ENCODE peak calls at places on chromosomes 6 and 20, in seven cellular contexts. One of them, this sample, is unnamed.
A peak's percentile ranks its signal among the peaks of the same experiment; 100 is the strongest.

GRCh38 chr20:50762045-50762422 is 30.7 kb downstream of the PARD6B start:
- DNase-seq in GM23338: no peak
- DNase-seq in neural progenitor cell: no peak
- DNase-seq in GM23248: peak; percentile 51
- DNase-seq in MM.1S: no peak
- DNase-seq in hepatocyte: peak; percentile 35
- DNase-seq in HCT116: no peak
- DNase-seq in this sample: no peak

GRCh38 chr6:148467926-148468325 is 125.3 kb downstream of the SASH1 start:
- DNase-seq in MM.1S: no peak
- DNase-seq in GM23338: no peak
- DNase-seq in neural progenitor cell: no peak
- DNase-seq in GM23248: no peak
- DNase-seq in hepatocyte: no peak
- DNase-seq in HCT116: no peak
- DNase-seq in this sample: no peak

GRCh38 chr6:84762941-84763396 is 1.4 kb downstream of the TBX18 start:
- DNase-seq in HCT116: no peak
- DNase-seq in GM23248: peak; percentile 80
- DNase-seq in MM.1S: no peak
- DNase-seq in hepatocyte: peak; percentile 36
- DNase-seq in neural progenitor cell: peak; percentile 55
- DNase-seq in GM23338: peak; percentile 69
- DNase-seq in this sample: no peak

GRCh38 chr6:43338243-43338642 is 29.6 kb upstream of the CRIP3 start:
- DNase-seq in neural progenitor cell: no peak
- DNase-seq in GM23338: no peak
- DNase-seq in MM.1S: peak; percentile 15
- DNase-seq in HCT116: no peak
- DNase-seq in GM23248: no peak
- DNase-seq in hepatocyte: no peak
- DNase-seq in this sample: no peak

GRCh38 chr6:113584767-113585166 is 272.4 kb upstream of the MARCKS start:
- DNase-seq in GM23248: no peak
- DNase-seq in MM.1S: no peak
- DNase-seq in HCT116: no peak
- DNase-seq in GM23338: no peak
- DNase-seq in hepatocyte: no peak
- DNase-seq in neural progenitor cell: peak; percentile 34
- DNase-seq in this sample: no peak

GRCh38 chr6:133923938-133924593 is 29.0 kb upstream of the TBPL1 start:
- DNase-seq in hepatocyte: peak; percentile 82
- DNase-seq in HCT116: peak; percentile 78
- DNase-seq in neural progenitor cell: peak; percentile 84
- DNase-seq in GM23248: peak; percentile 83
- DNase-seq in MM.1S: peak; percentile 62
- DNase-seq in GM23338: peak; percentile 90
- DNase-seq in this sample: peak; percentile 76

GRCh38 chr6:29850011-29850553 is 22.5 kb downstream of the HLA-G start:
- DNase-seq in HCT116: no peak
- DNase-seq in neural progenitor cell: no peak
- DNase-seq in GM23338: peak; percentile 62
- DNase-seq in GM23248: peak; percentile 42
- DNase-seq in hepatocyte: no peak
- DNase-seq in MM.1S: no peak
- DNase-seq in this sample: no peak

GRCh38 chr6:5379647-5380242 is 118.4 kb downstream of the FARS2 start:
- DNase-seq in hepatocyte: peak; percentile 38
- DNase-seq in MM.1S: peak; percentile 56
- DNase-seq in GM23338: peak; percentile 84
- DNase-seq in neural progenitor cell: peak; percentile 42
- DNase-seq in GM23248: peak; percentile 62
- DNase-seq in HCT116: peak; percentile 24
- DNase-seq in this sample: peak; percentile 78

GRCh38 chr20:36093025-36093803 is 61.3 kb upstream of the EPB41L1 start:
- DNase-seq in HCT116: no peak
- DNase-seq in MM.1S: no peak
- DNase-seq in GM23338: no peak
- DNase-seq in hepatocyte: peak; percentile 72
- DNase-seq in neural progenitor cell: peak; percentile 41
- DNase-seq in GM23248: peak; percentile 64
- DNase-seq in this sample: peak; percentile 52
- TF ChIP-seq EZH2phosphoT487 in HCT116: no peak
- TF ChIP-seq EZH2phosphoT487 in MM.1S: no peak
- TF ChIP-seq EZH2phosphoT487 in GM23338: no peak
- TF ChIP-seq EZH2phosphoT487 in hepatocyte: no peak
- TF ChIP-seq EZH2phosphoT487 in neural progenitor cell: no peak
- TF ChIP-seq EZH2phosphoT487 in GM23248: no peak
- TF ChIP-seq EZH2phosphoT487 in this sample: peak; percentile 64

GRCh38 chr6:139030211-139030530 is 1.6 kb downstream of the ABRACL start:
- DNase-seq in hepatocyte: no peak
- DNase-seq in GM23248: no peak
- DNase-seq in HCT116: no peak
- DNase-seq in GM23338: no peak
- DNase-seq in MM.1S: no peak
- DNase-seq in neural progenitor cell: peak; percentile 41
- DNase-seq in this sample: no peak
- H3K4me3 ChIP-seq in hepatocyte: peak overlapping the region; percentile 94
- H3K4me3 ChIP-seq in GM23248: peak overlapping the region; percentile 88
- H3K4me3 ChIP-seq in HCT116: no peak overlapping the region
- H3K4me3 ChIP-seq in GM23338: peak overlapping the region; percentile 91
- H3K4me3 ChIP-seq in MM.1S: no peak overlapping the region
- H3K4me3 ChIP-seq in neural progenitor cell: peak overlapping the region; percentile 88
- H3K4me3 ChIP-seq in this sample: peak overlapping the region; percentile 91

GRCh38 chr6:117075218-117075617 is 190.1 kb upstream of the VGLL2 start:
- DNase-seq in GM23248: no peak
- DNase-seq in GM23338: no peak
- DNase-seq in neural progenitor cell: no peak
- DNase-seq in MM.1S: no peak
- DNase-seq in hepatocyte: no peak
- DNase-seq in HCT116: no peak
- DNase-seq in this sample: no peak
- H3K4me2 ChIP-seq in GM23248: no peak overlapping the region
- H3K4me2 ChIP-seq in GM23338: no peak overlapping the region
- H3K4me2 ChIP-seq in neural progenitor cell: no peak overlapping the region
- H3K4me2 ChIP-seq in MM.1S: no peak overlapping the region
- H3K4me2 ChIP-seq in hepatocyte: no peak overlapping the region
- H3K4me2 ChIP-seq in HCT116: no peak overlapping the region
- H3K4me2 ChIP-seq in this sample: no peak overlapping the region

DNA sequence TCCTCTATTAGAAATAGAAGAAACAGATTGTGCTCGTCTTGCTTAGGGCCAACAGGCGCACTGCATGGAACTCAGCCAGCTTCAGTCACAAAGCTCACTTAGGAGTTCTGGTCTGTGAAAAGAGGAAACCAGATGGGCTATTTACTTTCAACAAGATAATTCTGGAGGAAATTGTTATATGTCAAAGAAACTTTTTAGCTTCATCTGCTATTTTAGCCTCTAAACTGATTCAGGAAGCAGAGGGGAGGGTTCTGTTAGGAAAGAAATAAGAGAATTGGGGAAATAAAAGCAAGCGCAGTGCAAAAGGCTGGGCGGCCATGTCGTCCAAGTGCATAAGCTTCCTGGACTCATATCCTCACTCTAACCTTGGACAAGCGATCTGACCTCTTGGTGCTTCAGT is 21.3 kb downstream of the PRKN start:
- DNase-seq in neural progenitor cell: no peak
- DNase-seq in GM23338: no peak
- DNase-seq in HCT116: no peak
- DNase-seq in GM23248: peak; percentile 12
- DNase-seq in MM.1S: no peak
- DNase-seq in hepatocyte: no peak
- DNase-seq in this sample: no peak
- TF ChIP-seq EZH2phosphoT487 in neural progenitor cell: no peak
- TF ChIP-seq EZH2phosphoT487 in GM23338: no peak
- TF ChIP-seq EZH2phosphoT487 in HCT116: no peak
- TF ChIP-seq EZH2phosphoT487 in GM23248: no peak
- TF ChIP-seq EZH2phosphoT487 in MM.1S: no peak
- TF ChIP-seq EZH2phosphoT487 in hepatocyte: no peak
- TF ChIP-seq EZH2phosphoT487 in this sample: no peak

This sample was measured in PC-3.